ENCODE peak calls at places on chromosomes 7 and 10, in six cellular contexts. A is H9, J is neuronal stem cell, O is IMR-90, E is mesenchymal stem cell, Z is H1. V is an unnamed sample.

GRCh38 chr7:896346-897075 is 20.2 kb downstream of the GET4 start:
- DNase-seq in E (no peak), O (no peak), Z (no peak), J (no peak), A (no peak), V (no peak)

GRCh38 chr7:102974366-102975236 is 61.8 kb downstream of the LRRC17 start:
- DNase-seq in J (no peak), Z (peak; percentile 66), A (peak; percentile 41), E (no peak), O (no peak), V (peak; percentile 42)

GRCh38 chr7:80243425-80243824 is 108.8 kb downstream of the GNAI1 start:
- DNase-seq in Z (no peak), A (no peak), E (peak; percentile 57), J (no peak), O (no peak), V (peak; percentile 6)

GRCh38 chr10:119342017-119342734 is 134.8 kb downstream of the GRK5 start:
- DNase-seq in O (peak; percentile 49), J (no peak), E (no peak), Z (no peak), A (no peak), V (no peak)

GRCh38 chr7:44522315-44522714 is 18.8 kb downstream of the NPC1L1 start:
- DNase-seq in A (no peak), Z (no peak), E (no peak), J (no peak), O (no peak), V (no peak)

GRCh38 chr7:84145892-84146291 is 48.7 kb downstream of the SEMA3A start:
- DNase-seq in O (no peak), Z (no peak), A (no peak), J (no peak), E (peak; percentile 62), V (peak; percentile 37)

GRCh38 chr7:103866919-103867318 is 122.5 kb downstream of the RELN start:
- DNase-seq in Z (no peak), J (no peak), O (no peak), A (no peak), E (no peak), V (no peak)

GRCh38 chr10:6516877-6517276 is 63.2 kb downstream of the PRKCQ start:
- DNase-seq in A (no peak), E (no peak), J (no peak), Z (no peak), O (no peak), V (no peak)

GRCh38 chr7:102875700-102876192 is 37.1 kb upstream of the LRRC17 start:
- DNase-seq in J (no peak), Z (no peak), E (peak; percentile 99), O (peak; percentile 100), A (no peak), V (peak; percentile 93)

GRCh38 chr7:28465697-28466096 is 53.4 kb downstream of the CREB5 start:
- DNase-seq in O (no peak), J (no peak), Z (no peak), E (no peak), A (no peak), V (no peak)

GRCh38 chr7:45962861-45963260 is 41.8 kb upstream of the IGFBP3 start:
- DNase-seq in J (no peak), Z (peak; percentile 23), O (no peak), A (no peak), E (no peak), V (no peak)
- H2BK120ac ChIP-seq in J (no peak overlapping the region), Z (no peak overlapping the region), O (no peak overlapping the region), A (no peak overlapping the region), E (peak overlapping the region; percentile 19), V (no peak overlapping the region)

GRCh38 chr7:41878331-41879112 is 175.6 kb upstream of the INHBA start:
- DNase-seq in O (no peak), E (no peak), A (no peak), J (no peak), Z (no peak), V (no peak)

GRCh38 chr7:41881313-41882130 is 178.6 kb upstream of the INHBA start:
- DNase-seq in J (no peak), O (peak; percentile 89), Z (no peak), E (peak; percentile 40), A (no peak), V (no peak)

GRCh38 chr7:41879113-41879385 is 176.2 kb upstream of the INHBA start:
- DNase-seq in O (peak; percentile 61), J (no peak), Z (no peak), A (no peak), E (peak; percentile 35), V (no peak)

GRCh38 chr7:41880107-41880506 is 177.2 kb upstream of the INHBA start:
- DNase-seq in A (no peak), E (peak; percentile 70), Z (no peak), O (peak; percentile 92), J (no peak), V (peak; percentile 41)

DNA sequence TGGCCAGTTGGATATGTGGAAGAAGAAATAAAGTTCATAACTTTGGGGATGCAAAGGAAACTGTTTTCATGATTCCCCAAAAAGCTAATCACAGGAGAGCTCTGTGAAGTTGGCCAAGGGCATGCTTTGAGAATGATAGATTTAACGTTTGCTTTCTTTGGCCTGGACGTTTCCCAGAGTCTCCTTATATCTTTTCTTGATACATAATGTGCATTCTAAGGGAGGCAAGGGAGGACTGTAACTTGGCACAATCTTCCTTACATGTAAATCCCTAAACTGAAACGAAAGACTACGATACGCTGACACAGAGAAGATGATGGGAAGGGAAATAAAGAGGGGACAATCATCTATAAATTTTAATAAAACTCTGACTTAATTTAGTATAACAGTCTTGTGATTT is 176.5 kb upstream of the INHBA start:
- DNase-seq in A (no peak), J (no peak), Z (no peak), E (no peak), O (no peak), V (no peak)
- H2BK120ac ChIP-seq in A (no peak overlapping the region), J (no peak overlapping the region), Z (no peak overlapping the region), E (no peak overlapping the region), O (peak overlapping the region; percentile 92), V (no peak overlapping the region)

GRCh38 chr10:69445094-69445493 is 6.2 kb upstream of the TSPAN15 start:
- DNase-seq in Z (no peak), J (no peak), E (peak; percentile 87), A (no peak), O (no peak), V (no peak)
- H2BK120ac ChIP-seq in Z (no peak overlapping the region), J (no peak overlapping the region), E (no peak overlapping the region), A (no peak overlapping the region), O (peak overlapping the region; percentile 21), V (no peak overlapping the region)

GRCh38 chr7:8567626-8568025 is 134.2 kb downstream of the NXPH1 start:
- DNase-seq in Z (no peak), J (no peak), O (no peak), A (no peak), E (no peak), V (no peak)
- H2BK120ac ChIP-seq in Z (no peak overlapping the region), J (no peak overlapping the region), O (no peak overlapping the region), A (no peak overlapping the region), E (no peak overlapping the region), V (no peak overlapping the region)

DNA sequence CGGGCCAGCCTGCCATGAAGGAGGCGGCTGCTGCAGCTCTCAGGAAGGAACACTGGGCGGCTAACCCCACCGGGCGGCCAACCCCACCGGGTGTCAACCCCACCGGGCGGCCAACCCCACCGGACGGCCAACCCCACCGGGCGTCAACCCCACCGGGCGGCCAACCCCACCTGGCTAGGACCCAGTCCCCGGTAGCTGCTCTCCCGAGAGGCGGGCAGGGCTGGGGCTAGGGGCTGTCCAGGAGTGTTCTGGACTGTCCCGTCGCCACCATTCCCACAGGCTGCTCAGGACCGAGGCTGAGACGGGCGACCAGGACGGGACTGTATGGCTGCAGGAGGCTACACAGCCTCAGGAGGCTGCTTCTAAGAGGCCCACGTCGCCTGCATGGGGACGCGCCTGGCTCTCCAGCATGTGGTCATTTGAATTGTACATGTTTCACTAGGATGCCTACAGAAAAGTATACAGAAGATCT is 216.4 kb downstream of the TCERG1L start:
- DNase-seq in J (no peak), Z (no peak), O (no peak), E (no peak), A (no peak), V (no peak)
- H2BK120ac ChIP-seq in J (peak overlapping the region; percentile 93), Z (no peak overlapping the region), O (no peak overlapping the region), E (no peak overlapping the region), A (no peak overlapping the region), V (peak overlapping the region; percentile 76)

V was measured in mesendoderm.